ENCODE peak calls at places on chromosomes 5 and 9, in seven cellular contexts. U is K562, C is HCT116, J is HepG2, B is H1, M is SK-N-SH, E is GM12878. P is an unnamed sample.

GRCh38 chr9:83521017-83521810 is 17.0 kb downstream of the FRMD3 start:
- DNase-seq in J (no peak), M (no peak), U (no peak), C (no peak), E (no peak), B (no peak), P (no peak)

GRCh38 chr5:80251636-80252035 is 4.2 kb downstream of the SERINC5 start:
- DNase-seq in C (no peak), E (no peak), J (no peak), M (no peak), B (no peak), U (no peak), P (no peak)

GRCh38 chr5:10307206-10308148 is at the start of gene CMBL:
- DNase-seq in B (peak; percentile 74), J (peak; percentile 39), E (no peak), M (peak; percentile 80), U (peak; percentile 95), C (peak; percentile 46), P (no peak)

GRCh38 chr9:27073841-27074728 is 34.9 kb upstream of the TEK start:
- DNase-seq in C (no peak), U (no peak), B (no peak), J (no peak), M (no peak), E (no peak), P (no peak)

GRCh38 chr5:53211799-53212198 is 102.2 kb upstream of the MOCS2 start:
- DNase-seq in M (no peak), J (no peak), E (no peak), U (peak; percentile 9), C (peak; percentile 8), B (no peak), P (no peak)

GRCh38 chr5:137641148-137641547 is 94.7 kb downstream of the KLHL3 start:
- DNase-seq in E (no peak), J (no peak), C (no peak), B (no peak), U (no peak), M (no peak), P (no peak)

GRCh38 chr5:176780951-176781350 is 29.4 kb upstream of the UNC5A start:
- DNase-seq in B (no peak), E (no peak), C (no peak), U (no peak), J (peak; percentile 27), M (no peak), P (no peak)

GRCh38 chr9:12069366-12069765 is 623.8 kb upstream of the TYRP1 start:
- DNase-seq in C (no peak), B (no peak), E (no peak), J (no peak), M (no peak), U (no peak), P (no peak)

GRCh38 chr5:122759310-122759709 is 15.6 kb upstream of the SNX2 start:
- DNase-seq in B (no peak), E (no peak), U (no peak), C (no peak), M (no peak), J (no peak), P (no peak)

GRCh38 chr5:122757268-122757667 is 17.6 kb upstream of the SNX2 start:
- DNase-seq in J (no peak), E (no peak), B (no peak), U (no peak), M (no peak), C (no peak), P (no peak)

GRCh38 chr5:122760281-122760680 is 14.6 kb upstream of the SNX2 start:
- DNase-seq in E (no peak), M (no peak), B (no peak), J (no peak), C (no peak), U (no peak), P (no peak)

GRCh38 chr5:122761115-122761514 is 13.8 kb upstream of the SNX2 start:
- DNase-seq in J (no peak), E (no peak), B (no peak), C (no peak), U (no peak), M (no peak), P (no peak)

GRCh38 chr5:122759740-122760139 is 15.1 kb upstream of the SNX2 start:
- DNase-seq in U (no peak), E (no peak), M (no peak), B (no peak), C (no peak), J (no peak), P (no peak)
- H3K27ac ChIP-seq in U (no peak overlapping the region), E (no peak overlapping the region), M (no peak overlapping the region), B (no peak overlapping the region), C (no peak overlapping the region), J (no peak overlapping the region), P (peak overlapping the region; percentile 62)

GRCh38 chr5:71811779-71812178 is 92.7 kb downstream of the CARTPT start:
- DNase-seq in C (no peak), E (no peak), U (no peak), J (no peak), B (no peak), M (no peak), P (no peak)

GRCh38 chr5:71810456-71811181 is 91.5 kb downstream of the CARTPT start:
- DNase-seq in C (no peak), E (no peak), U (no peak), M (no peak), B (no peak), J (no peak), P (no peak)

GRCh38 chr5:71817891-71818290 is 98.8 kb downstream of the CARTPT start:
- DNase-seq in C (no peak), U (no peak), J (no peak), M (no peak), B (no peak), E (no peak), P (no peak)

GRCh38 chr5:71821029-71821428 is 102.0 kb downstream of the CARTPT start:
- DNase-seq in E (no peak), J (no peak), M (no peak), B (no peak), C (no peak), U (no peak), P (no peak)

DNA sequence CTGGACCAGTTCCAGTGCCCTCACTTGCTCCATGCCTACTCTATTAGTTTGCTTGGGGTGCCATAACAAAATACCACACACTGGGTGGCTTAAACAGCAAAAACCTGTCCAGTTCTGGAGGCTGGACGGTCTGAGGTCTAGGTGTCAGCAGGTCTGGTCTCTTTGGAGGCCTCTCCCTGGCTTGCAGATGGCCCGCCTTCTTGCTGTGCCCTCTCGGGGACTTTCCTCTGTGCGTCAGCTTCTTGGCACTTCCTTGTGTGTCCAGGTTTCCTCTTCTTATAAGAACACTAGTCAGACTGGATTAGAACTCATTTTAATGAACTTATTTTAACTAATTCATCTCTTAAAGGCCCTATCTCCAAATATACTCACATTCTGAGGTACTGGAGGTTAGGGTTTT is 97.2 kb downstream of the CARTPT start:
- DNase-seq in U (no peak), B (no peak), M (no peak), J (no peak), E (no peak), C (no peak), P (no peak)
- TF ChIP-seq SIN3A in U (no peak), B (no peak), M (no peak), J (no peak), E (no peak), C (no peak), P (no peak)

DNA sequence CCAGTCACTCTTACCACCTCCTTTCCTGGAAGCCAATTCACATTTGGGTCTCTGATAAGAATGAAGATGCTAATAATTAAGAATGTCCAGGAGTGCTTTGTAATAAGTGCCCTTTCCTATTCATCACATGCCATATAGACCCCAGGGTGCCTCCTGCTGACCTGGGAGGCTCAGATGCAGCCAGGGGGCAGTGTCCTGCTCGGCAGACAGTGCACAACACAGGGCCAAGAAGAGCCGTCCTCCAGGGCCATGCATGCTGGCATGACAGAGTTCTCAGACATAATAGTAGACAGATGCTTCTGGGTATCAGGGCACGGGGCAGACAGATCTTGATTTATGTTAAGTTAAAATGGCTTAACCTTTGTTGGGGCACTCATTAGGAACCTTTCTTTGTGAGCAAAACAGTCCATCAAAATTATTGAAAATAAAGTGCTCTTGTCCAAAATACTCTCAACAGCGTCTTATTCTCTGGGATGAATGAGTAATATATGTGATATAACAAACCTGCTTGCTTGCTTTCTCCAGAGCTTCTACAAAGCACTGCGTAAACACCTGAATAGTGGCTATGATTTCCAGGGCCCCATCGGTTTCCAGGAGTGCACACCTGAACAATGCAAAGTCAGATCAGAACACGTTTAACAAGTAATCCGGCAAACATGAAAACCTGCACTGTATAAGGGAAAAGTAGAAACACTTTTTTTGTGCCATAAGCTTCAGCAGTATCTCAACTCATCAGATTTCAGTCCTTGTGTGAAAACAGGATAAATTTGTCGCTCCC is 192.7 kb downstream of the FANCC start:
- DNase-seq in M (peak; percentile 74), C (no peak), B (no peak), U (no peak), J (no peak), E (no peak), P (no peak)
- TF ChIP-seq CTCF in M (peak; percentile 43), C (peak; percentile 27), B (peak; percentile 82), U (peak; percentile 37), J (peak; percentile 52), E (peak; percentile 12), P (peak; percentile 38)

DNA sequence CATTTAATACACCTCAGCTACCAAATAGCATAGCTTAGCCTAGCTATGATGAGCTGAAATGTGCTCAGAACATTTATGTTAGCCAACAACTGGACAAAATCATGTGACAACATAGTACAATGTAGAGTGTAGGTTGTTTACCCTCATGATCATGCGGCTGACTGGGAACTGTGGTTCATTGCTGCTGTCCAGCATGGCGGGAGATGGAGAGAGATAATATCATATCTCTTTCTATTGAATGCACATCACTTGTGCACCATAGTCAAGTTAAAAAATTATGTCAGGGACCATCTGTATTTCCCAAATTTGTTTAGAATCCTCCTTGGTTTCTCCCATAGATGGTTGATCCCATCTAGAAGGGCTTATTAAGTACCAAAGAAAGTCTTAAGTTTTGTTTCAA is 151.1 kb upstream of the ELL2 start:
- DNase-seq in E (no peak), J (no peak), B (no peak), C (no peak), M (no peak), U (no peak), P (no peak)
- H3K27ac ChIP-seq in E (no peak overlapping the region), J (no peak overlapping the region), B (no peak overlapping the region), C (no peak overlapping the region), M (no peak overlapping the region), U (no peak overlapping the region), P (peak overlapping the region; percentile 52)

DNA sequence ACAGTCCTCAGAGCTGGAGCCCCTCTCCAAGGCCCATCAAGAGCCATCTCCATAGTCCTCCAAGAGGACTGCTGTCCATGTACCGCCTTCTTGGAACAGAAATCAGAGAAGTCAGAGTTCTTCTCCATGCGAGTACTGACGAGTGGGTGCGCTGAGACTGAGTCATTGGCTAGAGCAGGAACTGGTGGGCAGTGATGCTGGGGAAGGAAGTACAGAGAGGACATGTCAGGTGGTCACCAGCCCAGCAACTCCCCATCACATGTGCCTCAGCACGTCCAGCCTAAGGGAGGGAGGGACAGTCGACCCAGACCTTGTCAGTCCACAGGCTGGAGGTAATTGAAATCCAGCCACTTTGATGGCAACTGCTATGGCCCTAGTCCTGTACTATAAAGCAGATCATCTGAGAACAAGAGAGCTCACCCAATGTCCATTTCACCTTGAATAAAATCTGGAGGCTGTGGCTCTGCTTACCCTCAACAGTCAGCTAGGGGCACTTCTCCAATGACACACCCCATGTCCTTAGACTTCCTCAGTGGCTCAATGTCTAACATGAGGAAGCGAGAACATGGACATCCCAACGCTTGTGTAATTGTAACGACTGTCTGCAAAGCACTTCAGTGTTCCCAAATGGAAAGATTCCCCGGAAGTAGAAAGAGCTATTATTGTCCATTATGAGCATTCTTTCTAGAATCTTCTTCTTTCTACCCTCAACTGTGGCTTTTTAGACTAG is 15.0 kb upstream of the FBP1 start:
- DNase-seq in J (no peak), M (no peak), U (no peak), C (no peak), B (no peak), E (no peak), P (no peak)
- TF ChIP-seq SIN3A in J (no peak), M (no peak), U (no peak), C (no peak), B (no peak), E (no peak), P (no peak)

P was measured in Panc1.